ENCODE peak calls at places on chromosome 17, in five cellular contexts. One of them, this sample, is unnamed.

GRCh38 chr17:15657868-15658775 is 26.0 kb downstream of the TRIM16 start:
- DNase-seq in HepG2: no peak
- DNase-seq in ascending aorta: no peak
- DNase-seq in CD8-positive, alpha-beta T cell: no peak
- DNase-seq in psoas muscle: no peak
- DNase-seq in this sample: no peak

GRCh38 chr17:45149669-45150603 is 1.7 kb downstream of the HEXIM1 start:
- DNase-seq in HepG2: no peak
- DNase-seq in ascending aorta: no peak
- DNase-seq in CD8-positive, alpha-beta T cell: peak; percentile 40
- DNase-seq in psoas muscle: peak; percentile 84
- DNase-seq in this sample: no peak

GRCh38 chr17:80869476-80869875 is 122.2 kb upstream of the CHMP6 start:
- DNase-seq in HepG2: no peak
- DNase-seq in ascending aorta: no peak
- DNase-seq in CD8-positive, alpha-beta T cell: no peak
- DNase-seq in psoas muscle: peak; percentile 15
- DNase-seq in this sample: no peak

GRCh38 chr17:80425835-80426426 is 11.0 kb downstream of the ENDOV start:
- DNase-seq in HepG2: no peak
- DNase-seq in ascending aorta: no peak
- DNase-seq in CD8-positive, alpha-beta T cell: no peak
- DNase-seq in psoas muscle: no peak
- DNase-seq in this sample: no peak

GRCh38 chr17:5715478-5715877 is 131.2 kb upstream of the NLRP1 start:
- DNase-seq in HepG2: no peak
- DNase-seq in ascending aorta: no peak
- DNase-seq in CD8-positive, alpha-beta T cell: no peak
- DNase-seq in psoas muscle: no peak
- DNase-seq in this sample: no peak

GRCh38 chr17:71821512-71821911 is 299.3 kb upstream of the SOX9 start:
- DNase-seq in HepG2: no peak
- DNase-seq in ascending aorta: no peak
- DNase-seq in CD8-positive, alpha-beta T cell: no peak
- DNase-seq in psoas muscle: no peak
- DNase-seq in this sample: no peak

GRCh38 chr17:6163632-6164319 is 93.6 kb downstream of the WSCD1 start:
- DNase-seq in HepG2: no peak
- DNase-seq in ascending aorta: no peak
- DNase-seq in CD8-positive, alpha-beta T cell: no peak
- DNase-seq in psoas muscle: no peak
- DNase-seq in this sample: peak; percentile 12

GRCh38 chr17:10295728-10296343 is 77.0 kb downstream of the MYH13 start:
- DNase-seq in HepG2: peak; percentile 52
- DNase-seq in ascending aorta: no peak
- DNase-seq in CD8-positive, alpha-beta T cell: no peak
- DNase-seq in psoas muscle: peak; percentile 74
- DNase-seq in this sample: peak; percentile 13

GRCh38 chr17:58498177-58498828 is 10.1 kb upstream of the HSF5 start:
- DNase-seq in HepG2: no peak
- DNase-seq in ascending aorta: no peak
- DNase-seq in CD8-positive, alpha-beta T cell: no peak
- DNase-seq in psoas muscle: no peak
- DNase-seq in this sample: no peak

GRCh38 chr17:43719578-43719977 is 39.0 kb downstream of the SOST start:
- DNase-seq in HepG2: no peak
- DNase-seq in ascending aorta: no peak
- DNase-seq in CD8-positive, alpha-beta T cell: no peak
- DNase-seq in psoas muscle: no peak
- DNase-seq in this sample: no peak

GRCh38 chr17:30906101-30906911 is at the start of gene TEFM:
- DNase-seq in HepG2: peak; percentile 86
- DNase-seq in ascending aorta: peak; percentile 62
- DNase-seq in CD8-positive, alpha-beta T cell: peak; percentile 84
- DNase-seq in psoas muscle: peak; percentile 94
- DNase-seq in this sample: peak; percentile 97

GRCh38 chr17:81243333-81243664 is 4.2 kb downstream of the NDUFAF8 start:
- DNase-seq in HepG2: no peak
- DNase-seq in ascending aorta: no peak
- DNase-seq in CD8-positive, alpha-beta T cell: no peak
- DNase-seq in psoas muscle: no peak
- DNase-seq in this sample: no peak

GRCh38 chr17:31834448-31834847 is 24.6 kb downstream of the COPRS start:
- DNase-seq in HepG2: no peak
- DNase-seq in ascending aorta: no peak
- DNase-seq in CD8-positive, alpha-beta T cell: no peak
- DNase-seq in psoas muscle: no peak
- DNase-seq in this sample: no peak

GRCh38 chr17:79912552-79913330 is 73.5 kb upstream of the CBX4 start:
- DNase-seq in HepG2: no peak
- DNase-seq in ascending aorta: no peak
- DNase-seq in CD8-positive, alpha-beta T cell: no peak
- DNase-seq in psoas muscle: peak; percentile 30
- DNase-seq in this sample: no peak

GRCh38 chr17:77254961-77255741 is 114.4 kb downstream of the SEC14L1 start:
- DNase-seq in HepG2: peak; percentile 73
- DNase-seq in ascending aorta: no peak
- DNase-seq in CD8-positive, alpha-beta T cell: no peak
- DNase-seq in psoas muscle: no peak
- DNase-seq in this sample: peak; percentile 86

GRCh38 chr17:8250101-8250500 is 1.0 kb downstream of the PFAS start:
- DNase-seq in HepG2: no peak
- DNase-seq in ascending aorta: no peak
- DNase-seq in CD8-positive, alpha-beta T cell: no peak
- DNase-seq in psoas muscle: no peak
- DNase-seq in this sample: no peak

GRCh38 chr17:65518256-65518655 is 43.2 kb downstream of the AXIN2 start:
- DNase-seq in HepG2: no peak
- DNase-seq in ascending aorta: no peak
- DNase-seq in CD8-positive, alpha-beta T cell: no peak
- DNase-seq in psoas muscle: no peak
- DNase-seq in this sample: peak; percentile 37

GRCh38 chr17:31248986-31249385 is 48.1 kb downstream of the OMG start:
- DNase-seq in HepG2: no peak
- DNase-seq in ascending aorta: no peak
- DNase-seq in CD8-positive, alpha-beta T cell: no peak
- DNase-seq in psoas muscle: no peak
- DNase-seq in this sample: peak; percentile 60

GRCh38 chr17:31433091-31433790 is 41.8 kb downstream of the RAB11FIP4 start:
- DNase-seq in HepG2: no peak
- DNase-seq in ascending aorta: no peak
- DNase-seq in CD8-positive, alpha-beta T cell: peak; percentile 58
- DNase-seq in psoas muscle: no peak
- DNase-seq in this sample: no peak

GRCh38 chr17:73924488-73925186 is 278.8 kb upstream of the RPL38 start:
- DNase-seq in HepG2: no peak
- DNase-seq in ascending aorta: no peak
- DNase-seq in CD8-positive, alpha-beta T cell: no peak
- DNase-seq in psoas muscle: no peak
- DNase-seq in this sample: no peak
- H3K4me3 ChIP-seq in HepG2: no peak overlapping the region
- H3K4me3 ChIP-seq in ascending aorta: no peak overlapping the region
- H3K4me3 ChIP-seq in CD8-positive, alpha-beta T cell: no peak overlapping the region
- H3K4me3 ChIP-seq in psoas muscle: no peak overlapping the region
- H3K4me3 ChIP-seq in this sample: no peak overlapping the region

GRCh38 chr17:64393000-64393402 is 2.3 kb upstream of the PECAM1 start:
- DNase-seq in HepG2: no peak
- DNase-seq in ascending aorta: no peak
- DNase-seq in CD8-positive, alpha-beta T cell: peak; percentile 73
- DNase-seq in psoas muscle: no peak
- DNase-seq in this sample: no peak
- H3K4me3 ChIP-seq in HepG2: no peak overlapping the region
- H3K4me3 ChIP-seq in ascending aorta: no peak overlapping the region
- H3K4me3 ChIP-seq in CD8-positive, alpha-beta T cell: peak overlapping the region; percentile 56
- H3K4me3 ChIP-seq in psoas muscle: no peak overlapping the region
- H3K4me3 ChIP-seq in this sample: no peak overlapping the region

GRCh38 chr17:41067281-41067680 is 1.6 kb upstream of the KRTAP2-4 start:
- DNase-seq in HepG2: no peak
- DNase-seq in ascending aorta: no peak
- DNase-seq in CD8-positive, alpha-beta T cell: no peak
- DNase-seq in psoas muscle: no peak
- DNase-seq in this sample: peak; percentile 81
- H3K4me3 ChIP-seq in HepG2: no peak overlapping the region
- H3K4me3 ChIP-seq in ascending aorta: no peak overlapping the region
- H3K4me3 ChIP-seq in CD8-positive, alpha-beta T cell: no peak overlapping the region
- H3K4me3 ChIP-seq in psoas muscle: no peak overlapping the region
- H3K4me3 ChIP-seq in this sample: no peak overlapping the region

DNA sequence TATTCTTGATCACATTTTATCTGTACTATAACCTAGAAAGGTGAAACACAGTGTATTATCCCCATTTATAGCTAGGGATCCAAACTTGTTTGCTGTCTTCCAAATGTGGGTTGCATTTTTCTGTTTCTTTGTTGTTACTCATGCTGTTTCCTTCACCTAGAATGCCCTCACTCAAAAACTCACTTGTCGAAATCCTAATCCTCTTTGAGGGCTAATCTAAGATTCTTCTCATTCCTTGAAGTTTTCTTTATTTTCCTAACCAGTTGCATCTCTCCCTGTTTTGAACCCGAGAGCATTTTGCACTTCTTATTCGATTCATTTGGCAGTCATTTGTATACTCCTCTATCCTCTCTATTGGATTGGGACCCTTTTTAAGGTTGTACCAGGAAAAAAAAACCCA is 9.6 kb downstream of the CALCOCO2 start:
- DNase-seq in HepG2: no peak
- DNase-seq in ascending aorta: no peak
- DNase-seq in CD8-positive, alpha-beta T cell: no peak
- DNase-seq in psoas muscle: no peak
- DNase-seq in this sample: no peak
- H3K4me3 ChIP-seq in HepG2: no peak overlapping the region
- H3K4me3 ChIP-seq in ascending aorta: peak overlapping the region; percentile 34
- H3K4me3 ChIP-seq in CD8-positive, alpha-beta T cell: no peak overlapping the region
- H3K4me3 ChIP-seq in psoas muscle: no peak overlapping the region
- H3K4me3 ChIP-seq in this sample: no peak overlapping the region

DNA sequence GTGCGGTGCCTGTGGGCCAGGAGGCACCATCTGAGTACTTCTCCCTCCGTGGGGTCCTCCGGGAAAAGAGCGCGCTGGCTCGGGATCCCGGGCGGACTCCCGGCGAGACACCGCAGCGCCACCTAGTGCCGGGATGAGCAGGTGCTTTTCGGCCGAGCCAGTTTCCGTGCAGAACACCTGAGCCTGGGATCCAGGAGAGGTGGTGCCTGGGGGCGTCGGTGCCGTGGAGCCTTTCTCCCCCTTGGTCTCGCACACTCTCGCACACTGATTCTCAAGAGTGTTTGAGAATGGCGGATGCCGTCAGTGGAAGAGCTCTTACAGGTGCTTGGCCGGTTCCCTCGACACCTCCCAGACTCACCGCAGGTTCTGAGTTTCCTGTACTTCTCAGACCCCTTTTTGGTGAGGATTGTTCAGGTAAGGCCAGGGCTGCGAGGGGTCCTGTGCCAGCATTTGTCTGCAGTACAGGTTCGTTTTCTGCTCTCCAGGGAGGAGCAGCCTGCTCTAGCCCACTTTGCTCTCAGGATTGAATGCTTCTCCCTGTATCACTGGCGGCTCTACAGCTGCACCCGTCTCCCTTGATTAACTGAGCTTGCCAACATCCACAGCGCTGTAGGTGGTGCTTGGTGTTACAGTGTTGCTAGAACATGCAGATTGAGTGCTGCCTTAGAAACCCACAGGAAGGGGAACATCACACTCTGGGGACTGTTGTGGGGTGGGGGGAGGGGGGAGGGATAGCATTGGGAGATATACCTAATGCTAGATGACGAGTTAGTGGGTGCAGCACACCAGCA is 23.4 kb downstream of the TBCD start:
- DNase-seq in HepG2: peak; percentile 51
- DNase-seq in ascending aorta: no peak
- DNase-seq in CD8-positive, alpha-beta T cell: peak; percentile 57
- DNase-seq in psoas muscle: peak; percentile 84
- DNase-seq in this sample: peak; percentile 71
- H3K4me3 ChIP-seq in HepG2: no peak overlapping the region
- H3K4me3 ChIP-seq in ascending aorta: no peak overlapping the region
- H3K4me3 ChIP-seq in CD8-positive, alpha-beta T cell: no peak overlapping the region
- H3K4me3 ChIP-seq in psoas muscle: peak overlapping the region; percentile 52
- H3K4me3 ChIP-seq in this sample: peak overlapping the region; percentile 28

GRCh38 chr17:75872434-75873351 is 5.7 kb downstream of the TRIM47 start:
- DNase-seq in HepG2: peak; percentile 99
- DNase-seq in ascending aorta: peak; percentile 69
- DNase-seq in CD8-positive, alpha-beta T cell: peak; percentile 67
- DNase-seq in psoas muscle: peak; percentile 89
- DNase-seq in this sample: peak; percentile 91
- H3K4me3 ChIP-seq in HepG2: peak overlapping the region; percentile 62
- H3K4me3 ChIP-seq in ascending aorta: peak overlapping the region; percentile 14
- H3K4me3 ChIP-seq in CD8-positive, alpha-beta T cell: no peak overlapping the region
- H3K4me3 ChIP-seq in psoas muscle: no peak overlapping the region
- H3K4me3 ChIP-seq in this sample: no peak overlapping the region

DNA sequence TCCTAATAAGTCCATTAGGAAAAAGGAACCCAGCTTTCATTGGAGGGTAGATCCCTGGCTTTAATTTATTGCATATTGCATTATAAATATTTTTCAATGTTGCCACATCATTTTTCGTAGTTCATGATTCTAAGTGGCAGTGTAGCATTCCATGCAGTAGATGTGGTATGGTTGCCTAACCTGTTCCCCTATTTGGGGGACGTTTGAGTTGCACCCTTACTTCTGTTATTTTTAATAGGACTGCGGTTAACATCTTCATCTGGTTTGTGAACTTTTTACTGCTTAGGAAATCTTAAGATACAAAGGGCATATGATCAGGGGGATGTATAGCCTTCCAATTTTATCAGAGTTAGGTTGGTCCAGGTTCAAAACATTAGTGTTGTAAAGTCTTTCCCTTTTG is 5.4 kb downstream of the SCPEP1 start:
- DNase-seq in HepG2: no peak
- DNase-seq in ascending aorta: no peak
- DNase-seq in CD8-positive, alpha-beta T cell: no peak
- DNase-seq in psoas muscle: no peak
- DNase-seq in this sample: no peak
- H3K4me3 ChIP-seq in HepG2: no peak overlapping the region
- H3K4me3 ChIP-seq in ascending aorta: no peak overlapping the region
- H3K4me3 ChIP-seq in CD8-positive, alpha-beta T cell: no peak overlapping the region
- H3K4me3 ChIP-seq in psoas muscle: no peak overlapping the region
- H3K4me3 ChIP-seq in this sample: no peak overlapping the region

DNA sequence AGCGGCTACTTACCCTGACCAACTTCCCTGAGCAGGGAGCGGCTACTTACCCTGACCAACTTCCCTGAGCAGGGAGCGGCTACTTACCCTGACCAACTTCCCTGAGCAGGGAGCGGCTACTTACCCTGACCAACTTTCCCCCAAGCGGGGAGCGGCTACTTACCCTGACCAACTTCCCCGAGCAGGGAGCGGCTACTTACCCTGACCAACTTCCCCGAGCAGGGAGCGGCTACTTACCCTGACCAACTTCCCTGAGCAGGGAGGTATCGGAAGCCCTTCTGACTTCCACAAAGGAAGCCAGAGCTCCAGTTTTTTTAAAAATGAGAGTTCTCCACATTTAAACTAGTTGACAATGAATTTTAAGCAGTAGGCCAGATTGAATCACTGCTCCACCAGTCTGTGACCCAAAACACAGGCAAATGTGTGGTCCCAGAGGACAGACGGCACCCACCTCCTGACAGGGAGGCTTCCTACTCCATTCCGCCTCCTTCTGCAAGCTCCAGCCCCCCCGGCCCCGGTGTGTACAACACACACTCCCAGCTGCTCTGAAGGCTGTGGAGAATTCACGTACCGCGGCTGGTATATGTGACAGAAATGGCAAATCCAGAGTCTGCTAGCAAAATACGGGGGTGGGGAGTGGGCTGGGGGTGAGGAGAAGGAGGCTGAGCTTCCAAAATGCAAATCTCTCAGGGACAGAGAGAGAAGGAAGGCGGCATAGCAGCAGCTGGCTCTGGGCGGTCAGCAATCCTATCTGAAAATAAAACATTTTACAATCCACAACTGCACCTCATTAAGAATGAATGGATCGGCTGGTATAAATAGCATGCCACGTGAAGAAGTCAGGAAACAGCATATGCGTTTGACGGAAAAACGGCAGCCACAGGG is 53.0 kb upstream of the DOC2B start:
- DNase-seq in HepG2: no peak
- DNase-seq in ascending aorta: no peak
- DNase-seq in CD8-positive, alpha-beta T cell: no peak
- DNase-seq in psoas muscle: peak; percentile 45
- DNase-seq in this sample: peak; percentile 4
- H3K4me3 ChIP-seq in HepG2: no peak overlapping the region
- H3K4me3 ChIP-seq in ascending aorta: no peak overlapping the region
- H3K4me3 ChIP-seq in CD8-positive, alpha-beta T cell: no peak overlapping the region
- H3K4me3 ChIP-seq in psoas muscle: peak overlapping the region; percentile 30
- H3K4me3 ChIP-seq in this sample: no peak overlapping the region

This sample was measured in foreskin fibroblast.